ENCODE peak calls at places on chromosomes 5 and 9, in nine cellular contexts. One of them, this sample, is unnamed.

GRCh38 chr5:11777096-11777495 is 127.2 kb downstream of the CTNND2 start:
- DNase-seq in fibroblast of mammary gland: no peak
- DNase-seq in H54: no peak
- DNase-seq in T-helper 2 cell: no peak
- DNase-seq in stimulated activated CD8-positive, alpha-beta memory T cell treated with anti-CD3 and anti-CD28 coated beads, Interleukin-12 subunit alpha, Interleukin-12 subunit beta, amount 100 ng/mL, for 1 hour: no peak
- DNase-seq in endothelial cell: no peak
- DNase-seq in skeletal muscle cell: no peak
- DNase-seq in activated naive CD8-positive, alpha-beta T cell treated with anti-CD3 and anti-CD28 coated beads, Interleukin-2, amount 50 U/mL, for 24 hours: no peak
- DNase-seq in NCI-H1105 treated with DMSO at 0.1 percent for 48 hours: no peak
- DNase-seq in this sample: no peak

GRCh38 chr9:69063839-69064238 is 28.3 kb downstream of the FXN start:
- DNase-seq in fibroblast of mammary gland: no peak
- DNase-seq in H54: no peak
- DNase-seq in T-helper 2 cell: no peak
- DNase-seq in stimulated activated CD8-positive, alpha-beta memory T cell treated with anti-CD3 and anti-CD28 coated beads, Interleukin-12 subunit alpha, Interleukin-12 subunit beta, amount 100 ng/mL, for 1 hour: no peak
- DNase-seq in endothelial cell: no peak
- DNase-seq in skeletal muscle cell: no peak
- DNase-seq in activated naive CD8-positive, alpha-beta T cell treated with anti-CD3 and anti-CD28 coated beads, Interleukin-2, amount 50 U/mL, for 24 hours: no peak
- DNase-seq in NCI-H1105 treated with DMSO at 0.1 percent for 48 hours: no peak
- DNase-seq in this sample: no peak

GRCh38 chr9:3857673-3858072 is 331.9 kb upstream of the RFX3 start:
- DNase-seq in fibroblast of mammary gland: peak
- DNase-seq in H54: no peak
- DNase-seq in T-helper 2 cell: no peak
- DNase-seq in stimulated activated CD8-positive, alpha-beta memory T cell treated with anti-CD3 and anti-CD28 coated beads, Interleukin-12 subunit alpha, Interleukin-12 subunit beta, amount 100 ng/mL, for 1 hour: no peak
- DNase-seq in endothelial cell: no peak
- DNase-seq in skeletal muscle cell: peak
- DNase-seq in activated naive CD8-positive, alpha-beta T cell treated with anti-CD3 and anti-CD28 coated beads, Interleukin-2, amount 50 U/mL, for 24 hours: no peak
- DNase-seq in NCI-H1105 treated with DMSO at 0.1 percent for 48 hours: no peak
- DNase-seq in this sample: no peak

GRCh38 chr9:116303270-116303904 is 149.8 kb downstream of the PAPPA start:
- DNase-seq in fibroblast of mammary gland: peak
- DNase-seq in H54: no peak
- DNase-seq in T-helper 2 cell: no peak
- DNase-seq in stimulated activated CD8-positive, alpha-beta memory T cell treated with anti-CD3 and anti-CD28 coated beads, Interleukin-12 subunit alpha, Interleukin-12 subunit beta, amount 100 ng/mL, for 1 hour: no peak
- DNase-seq in endothelial cell: no peak
- DNase-seq in skeletal muscle cell: no peak
- DNase-seq in activated naive CD8-positive, alpha-beta T cell treated with anti-CD3 and anti-CD28 coated beads, Interleukin-2, amount 50 U/mL, for 24 hours: no peak
- DNase-seq in NCI-H1105 treated with DMSO at 0.1 percent for 48 hours: no peak
- DNase-seq in this sample: no peak

GRCh38 chr5:55668356-55668755 is 43.8 kb downstream of the SLC38A9 start:
- DNase-seq in fibroblast of mammary gland: peak
- DNase-seq in H54: peak
- DNase-seq in T-helper 2 cell: no peak
- DNase-seq in stimulated activated CD8-positive, alpha-beta memory T cell treated with anti-CD3 and anti-CD28 coated beads, Interleukin-12 subunit alpha, Interleukin-12 subunit beta, amount 100 ng/mL, for 1 hour: no peak
- DNase-seq in endothelial cell: no peak
- DNase-seq in skeletal muscle cell: peak
- DNase-seq in activated naive CD8-positive, alpha-beta T cell treated with anti-CD3 and anti-CD28 coated beads, Interleukin-2, amount 50 U/mL, for 24 hours: no peak
- DNase-seq in NCI-H1105 treated with DMSO at 0.1 percent for 48 hours: no peak
- DNase-seq in this sample: no peak

GRCh38 chr5:53167836-53168235 is 58.3 kb upstream of the MOCS2 start:
- DNase-seq in fibroblast of mammary gland: peak
- DNase-seq in H54: no peak
- DNase-seq in T-helper 2 cell: no peak
- DNase-seq in stimulated activated CD8-positive, alpha-beta memory T cell treated with anti-CD3 and anti-CD28 coated beads, Interleukin-12 subunit alpha, Interleukin-12 subunit beta, amount 100 ng/mL, for 1 hour: no peak
- DNase-seq in endothelial cell: no peak
- DNase-seq in skeletal muscle cell: peak
- DNase-seq in activated naive CD8-positive, alpha-beta T cell treated with anti-CD3 and anti-CD28 coated beads, Interleukin-2, amount 50 U/mL, for 24 hours: no peak
- DNase-seq in NCI-H1105 treated with DMSO at 0.1 percent for 48 hours: no peak
- DNase-seq in this sample: no peak

GRCh38 chr9:99307846-99308245 is 85.8 kb downstream of the SEC61B start:
- DNase-seq in fibroblast of mammary gland: no peak
- DNase-seq in H54: no peak
- DNase-seq in T-helper 2 cell: no peak
- DNase-seq in stimulated activated CD8-positive, alpha-beta memory T cell treated with anti-CD3 and anti-CD28 coated beads, Interleukin-12 subunit alpha, Interleukin-12 subunit beta, amount 100 ng/mL, for 1 hour: no peak
- DNase-seq in endothelial cell: no peak
- DNase-seq in skeletal muscle cell: no peak
- DNase-seq in activated naive CD8-positive, alpha-beta T cell treated with anti-CD3 and anti-CD28 coated beads, Interleukin-2, amount 50 U/mL, for 24 hours: no peak
- DNase-seq in NCI-H1105 treated with DMSO at 0.1 percent for 48 hours: no peak
- DNase-seq in this sample: no peak

GRCh38 chr9:19408316-19408692 is 505 bp upstream of the ACER2 start:
- DNase-seq in fibroblast of mammary gland: no peak
- DNase-seq in H54: no peak
- DNase-seq in T-helper 2 cell: no peak
- DNase-seq in stimulated activated CD8-positive, alpha-beta memory T cell treated with anti-CD3 and anti-CD28 coated beads, Interleukin-12 subunit alpha, Interleukin-12 subunit beta, amount 100 ng/mL, for 1 hour: no peak
- DNase-seq in endothelial cell: peak
- DNase-seq in skeletal muscle cell: no peak
- DNase-seq in activated naive CD8-positive, alpha-beta T cell treated with anti-CD3 and anti-CD28 coated beads, Interleukin-2, amount 50 U/mL, for 24 hours: no peak
- DNase-seq in NCI-H1105 treated with DMSO at 0.1 percent for 48 hours: no peak
- DNase-seq in this sample: no peak

GRCh38 chr9:105150991-105151685 is 93.3 kb upstream of the SLC44A1 start:
- DNase-seq in fibroblast of mammary gland: peak
- DNase-seq in H54: peak
- DNase-seq in T-helper 2 cell: no peak
- DNase-seq in stimulated activated CD8-positive, alpha-beta memory T cell treated with anti-CD3 and anti-CD28 coated beads, Interleukin-12 subunit alpha, Interleukin-12 subunit beta, amount 100 ng/mL, for 1 hour: no peak
- DNase-seq in endothelial cell: no peak
- DNase-seq in skeletal muscle cell: no peak
- DNase-seq in activated naive CD8-positive, alpha-beta T cell treated with anti-CD3 and anti-CD28 coated beads, Interleukin-2, amount 50 U/mL, for 24 hours: no peak
- DNase-seq in NCI-H1105 treated with DMSO at 0.1 percent for 48 hours: no peak
- DNase-seq in this sample: no peak

GRCh38 chr9:120914410-120914809 is 12.2 kb downstream of the TRAF1 start:
- DNase-seq in fibroblast of mammary gland: no peak
- DNase-seq in H54: no peak
- DNase-seq in T-helper 2 cell: no peak
- DNase-seq in stimulated activated CD8-positive, alpha-beta memory T cell treated with anti-CD3 and anti-CD28 coated beads, Interleukin-12 subunit alpha, Interleukin-12 subunit beta, amount 100 ng/mL, for 1 hour: no peak
- DNase-seq in endothelial cell: no peak
- DNase-seq in skeletal muscle cell: no peak
- DNase-seq in activated naive CD8-positive, alpha-beta T cell treated with anti-CD3 and anti-CD28 coated beads, Interleukin-2, amount 50 U/mL, for 24 hours: no peak
- DNase-seq in NCI-H1105 treated with DMSO at 0.1 percent for 48 hours: no peak
- DNase-seq in this sample: no peak

GRCh38 chr5:128407956-128408355 is 130.1 kb downstream of the FBN2 start:
- DNase-seq in fibroblast of mammary gland: peak
- DNase-seq in H54: no peak
- DNase-seq in T-helper 2 cell: no peak
- DNase-seq in stimulated activated CD8-positive, alpha-beta memory T cell treated with anti-CD3 and anti-CD28 coated beads, Interleukin-12 subunit alpha, Interleukin-12 subunit beta, amount 100 ng/mL, for 1 hour: no peak
- DNase-seq in endothelial cell: no peak
- DNase-seq in skeletal muscle cell: no peak
- DNase-seq in activated naive CD8-positive, alpha-beta T cell treated with anti-CD3 and anti-CD28 coated beads, Interleukin-2, amount 50 U/mL, for 24 hours: no peak
- DNase-seq in NCI-H1105 treated with DMSO at 0.1 percent for 48 hours: no peak
- DNase-seq in this sample: no peak

GRCh38 chr9:1966725-1967366 is 48.3 kb upstream of the SMARCA2 start:
- DNase-seq in fibroblast of mammary gland: no peak
- DNase-seq in H54: no peak
- DNase-seq in T-helper 2 cell: no peak
- DNase-seq in stimulated activated CD8-positive, alpha-beta memory T cell treated with anti-CD3 and anti-CD28 coated beads, Interleukin-12 subunit alpha, Interleukin-12 subunit beta, amount 100 ng/mL, for 1 hour: no peak
- DNase-seq in endothelial cell: no peak
- DNase-seq in skeletal muscle cell: no peak
- DNase-seq in activated naive CD8-positive, alpha-beta T cell treated with anti-CD3 and anti-CD28 coated beads, Interleukin-2, amount 50 U/mL, for 24 hours: no peak
- DNase-seq in NCI-H1105 treated with DMSO at 0.1 percent for 48 hours: no peak
- DNase-seq in this sample: no peak

GRCh38 chr5:107321906-107322305 is 348.8 kb downstream of the EFNA5 start:
- DNase-seq in fibroblast of mammary gland: no peak
- DNase-seq in H54: no peak
- DNase-seq in T-helper 2 cell: no peak
- DNase-seq in stimulated activated CD8-positive, alpha-beta memory T cell treated with anti-CD3 and anti-CD28 coated beads, Interleukin-12 subunit alpha, Interleukin-12 subunit beta, amount 100 ng/mL, for 1 hour: no peak
- DNase-seq in endothelial cell: no peak
- DNase-seq in skeletal muscle cell: no peak
- DNase-seq in activated naive CD8-positive, alpha-beta T cell treated with anti-CD3 and anti-CD28 coated beads, Interleukin-2, amount 50 U/mL, for 24 hours: no peak
- DNase-seq in NCI-H1105 treated with DMSO at 0.1 percent for 48 hours: no peak
- DNase-seq in this sample: no peak

GRCh38 chr5:92758552-92758951 is 822.5 kb downstream of the NR2F1-AS1 start:
- DNase-seq in fibroblast of mammary gland: peak
- DNase-seq in H54: peak
- DNase-seq in T-helper 2 cell: no peak
- DNase-seq in stimulated activated CD8-positive, alpha-beta memory T cell treated with anti-CD3 and anti-CD28 coated beads, Interleukin-12 subunit alpha, Interleukin-12 subunit beta, amount 100 ng/mL, for 1 hour: no peak
- DNase-seq in endothelial cell: no peak
- DNase-seq in skeletal muscle cell: peak
- DNase-seq in activated naive CD8-positive, alpha-beta T cell treated with anti-CD3 and anti-CD28 coated beads, Interleukin-2, amount 50 U/mL, for 24 hours: no peak
- DNase-seq in NCI-H1105 treated with DMSO at 0.1 percent for 48 hours: no peak
- DNase-seq in this sample: no peak